ENCODE peak calls at places on chromosome 4, in seven cellular contexts. U is neuronal stem cell, S is SK-N-SH, O is left ventricle myocardium inferior, Z is cardiac muscle cell, X is OCI-LY7, R is thyroid gland. A is an unnamed sample. For H3K4me1, the result is how much of the 10 kb centered on the place peaks cover.

GRCh38 chr4:78518551-78518950 is 33.0 kb upstream of the ANXA3 start:
- DNase-seq in U (no peak), S (no peak), O (no peak), Z (no peak), X (no peak), R (peak), A (no peak)

GRCh38 chr4:68572653-68573052 is 3.5 kb downstream of the UGT2B17 start:
- DNase-seq in U (no peak), S (no peak), O (no peak), Z (no peak), X (no peak), R (no peak), A (no peak)

GRCh38 chr4:70892086-70892769 is 9.9 kb upstream of the MOB1B start:
- DNase-seq in U (no peak), S (no peak), O (peak), Z (no peak), X (no peak), R (peak), A (no peak)

GRCh38 chr4:153419673-153420278 is 46.4 kb upstream of the TMEM131L start:
- DNase-seq in U (no peak), S (no peak), O (no peak), Z (no peak), X (peak), R (no peak), A (no peak)

GRCh38 chr4:100539706-100540105 is 21.9 kb upstream of the EMCN start:
- DNase-seq in U (no peak), S (no peak), O (no peak), Z (no peak), X (no peak), R (no peak), A (no peak)

GRCh38 chr4:16897991-16898827 is at the start of gene LDB2:
- DNase-seq in U (peak), S (peak), O (peak), Z (peak), X (no peak), R (peak), A (no peak)

GRCh38 chr4:107719211-107719926 is 665 bp downstream of the PAPSS1 start:
- DNase-seq in U (no peak), S (no peak), O (no peak), Z (no peak), X (peak), R (peak), A (no peak)

GRCh38 chr4:153535735-153536494 is 69.8 kb downstream of the TMEM131L start:
- DNase-seq in U (no peak), S (no peak), O (no peak), Z (no peak), X (no peak), R (no peak), A (no peak)

GRCh38 chr4:57373971-57374370 is 263.8 kb upstream of the IGFBP7 start:
- DNase-seq in U (no peak), S (no peak), O (no peak), Z (no peak), X (no peak), R (no peak), A (no peak)

GRCh38 chr4:19300213-19300612 is 951.5 kb upstream of the SLIT2 start:
- DNase-seq in U (no peak), S (no peak), O (no peak), Z (no peak), X (no peak), R (no peak), A (no peak)

GRCh38 chr4:19304028-19304427 is 947.7 kb upstream of the SLIT2 start:
- DNase-seq in U (no peak), S (no peak), O (no peak), Z (no peak), X (no peak), R (no peak), A (no peak)

GRCh38 chr4:19301527-19301926 is 950.2 kb upstream of the SLIT2 start:
- DNase-seq in U (no peak), S (no peak), O (no peak), Z (no peak), X (no peak), R (no peak), A (no peak)

GRCh38 chr4:19293080-19293479 is 958.6 kb upstream of the SLIT2 start:
- DNase-seq in U (no peak), S (no peak), O (no peak), Z (no peak), X (no peak), R (no peak), A (no peak)

DNA sequence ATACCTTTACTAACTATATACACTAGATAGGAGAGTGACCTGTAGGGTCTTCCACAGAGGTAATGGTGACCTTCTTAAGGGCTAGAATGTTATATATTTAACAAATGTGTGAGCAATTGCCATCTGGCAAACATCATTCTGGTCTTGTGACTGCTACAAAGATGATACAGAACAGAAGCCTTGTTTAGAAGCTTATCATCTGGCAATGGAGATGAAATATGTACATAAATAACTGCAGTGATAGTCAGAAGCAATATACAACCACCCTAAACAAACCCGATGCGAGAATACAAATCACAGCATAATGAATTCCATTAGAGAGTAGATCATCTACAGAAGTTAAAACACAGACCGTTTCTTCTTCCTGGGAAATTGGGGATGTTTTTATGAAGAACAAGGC is 952.7 kb upstream of the SLIT2 start:
- DNase-seq in U (no peak), S (peak), O (no peak), Z (no peak), X (no peak), R (no peak), A (no peak)
- H3K4me3 ChIP-seq in U (no peak), S (no peak), O (no peak), Z (no peak), X (no peak), R (no peak), A (no peak)

GRCh38 chr4:99504804-99505502 is 5.9 kb upstream of the C4orf17 start:
- DNase-seq in U (no peak), S (no peak), O (no peak), Z (no peak), X (no peak), R (no peak), A (no peak)

GRCh38 chr4:99507762-99508161 is 3.1 kb upstream of the C4orf17 start:
- DNase-seq in U (no peak), S (no peak), O (no peak), Z (no peak), X (no peak), R (no peak), A (peak)

GRCh38 chr4:99506781-99507180 is 4.0 kb upstream of the C4orf17 start:
- DNase-seq in U (no peak), S (no peak), O (no peak), Z (no peak), X (no peak), R (no peak), A (no peak)

GRCh38 chr4:99510721-99511120 is at the start of gene C4orf17:
- DNase-seq in U (no peak), S (no peak), O (no peak), Z (no peak), X (no peak), R (no peak), A (no peak)

DNA sequence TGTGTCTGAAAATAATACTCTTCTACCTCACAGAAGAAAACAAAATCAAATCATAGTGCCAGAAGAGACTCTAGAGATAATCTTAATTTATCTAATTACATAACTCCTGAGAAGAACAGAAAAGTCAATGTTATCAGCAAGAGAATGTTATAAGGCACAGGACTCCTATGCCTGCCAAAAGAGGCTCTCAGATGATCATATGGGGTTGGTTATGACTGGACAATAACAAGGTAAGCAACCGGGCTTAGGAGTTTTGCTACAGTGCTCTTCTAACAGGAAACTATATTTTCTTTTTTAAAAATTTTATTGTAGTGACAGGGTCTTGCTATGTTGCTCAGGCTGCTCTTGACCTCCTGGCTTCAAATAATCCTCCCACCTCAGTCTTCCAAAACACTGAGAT is 3.5 kb upstream of the C4orf17 start:
- DNase-seq in U (no peak), S (no peak), O (no peak), Z (no peak), X (no peak), R (no peak), A (no peak)
- H3K4me1 ChIP-seq in U (under half), S (under half), O (under half), Z (under half), X (under half), R (under half), A (under half)

GRCh38 chr4:139629761-139630160 is 35.9 kb upstream of the MGST2 start:
- DNase-seq in U (no peak), S (no peak), O (no peak), Z (no peak), X (no peak), R (no peak), A (no peak)

GRCh38 chr4:139633661-139634060 is 32.0 kb upstream of the MGST2 start:
- DNase-seq in U (no peak), S (no peak), O (peak), Z (peak), X (no peak), R (peak), A (no peak)

GRCh38 chr4:139630991-139631390 is 34.6 kb upstream of the MGST2 start:
- DNase-seq in U (peak), S (no peak), O (no peak), Z (no peak), X (no peak), R (no peak), A (no peak)

GRCh38 chr4:139635966-139636365 is 29.7 kb upstream of the MGST2 start:
- DNase-seq in U (no peak), S (no peak), O (no peak), Z (no peak), X (no peak), R (no peak), A (no peak)

DNA sequence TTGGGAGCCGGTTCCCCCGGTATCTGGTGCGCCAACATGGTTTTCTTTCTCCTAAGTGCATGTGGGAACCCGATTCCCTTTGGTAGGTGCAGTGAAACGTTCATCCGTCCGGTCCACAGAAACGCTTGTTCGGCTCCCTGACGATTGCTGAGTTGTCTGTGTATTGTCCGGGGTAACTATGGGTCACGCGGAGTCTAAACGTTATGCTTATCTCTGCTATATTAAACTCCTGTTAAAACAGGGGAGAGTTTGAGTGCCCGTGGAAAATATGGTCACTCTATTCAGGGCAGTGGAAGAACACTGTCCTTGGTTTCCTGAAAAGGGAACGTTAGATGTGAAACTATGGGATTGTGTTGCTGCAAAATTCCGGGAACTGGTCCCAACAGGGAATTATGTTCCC is 32.4 kb upstream of the MGST2 start:
- DNase-seq in U (no peak), S (no peak), O (no peak), Z (no peak), X (no peak), R (no peak), A (no peak)
- H3K4me3 ChIP-seq in U (no peak), S (no peak), O (peak), Z (no peak), X (no peak), R (no peak), A (no peak)

DNA sequence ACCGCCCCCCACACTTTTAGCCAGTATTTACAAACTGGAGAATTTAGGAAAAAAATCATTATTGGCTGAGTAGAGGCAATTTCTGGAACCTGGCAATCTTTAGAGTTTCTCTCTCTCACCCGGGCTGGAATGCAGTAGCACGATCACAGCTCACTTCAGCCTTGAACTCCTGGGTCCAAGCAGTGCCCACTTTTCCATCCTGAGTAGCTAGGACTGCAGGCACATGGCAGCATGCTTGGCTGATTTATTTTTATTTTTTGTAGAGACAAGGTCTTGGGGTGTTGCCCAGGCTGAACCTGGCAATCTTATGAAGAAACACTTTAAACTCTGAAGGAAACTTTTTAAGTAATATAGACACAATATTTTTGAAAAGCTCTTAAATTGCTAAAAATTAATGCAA is 120.1 kb downstream of the AFF1 start:
- DNase-seq in U (no peak), S (no peak), O (no peak), Z (no peak), X (no peak), R (peak), A (no peak)
- H3K4me1 ChIP-seq in U (under half), S (under half), O (half or more), Z (under half), X (under half), R (half or more), A (under half)

DNA sequence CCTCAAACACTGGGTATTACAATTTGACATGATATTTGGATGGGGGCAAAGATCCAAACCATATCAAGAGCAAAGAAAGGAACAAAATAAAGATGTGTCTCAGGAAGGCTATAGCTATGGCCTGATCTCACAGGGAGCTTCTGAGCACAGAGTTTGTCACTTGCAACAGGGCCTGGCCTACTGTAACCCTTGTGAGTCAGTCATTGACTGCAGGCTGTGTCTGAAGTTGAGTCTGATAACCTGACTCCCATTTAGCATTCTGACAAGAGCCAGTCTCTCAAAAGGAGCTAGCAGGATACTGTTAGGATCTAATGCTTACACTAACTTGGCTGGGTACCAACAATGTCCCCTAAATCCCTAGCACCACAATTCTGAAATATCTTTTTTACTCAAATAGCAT is 612.5 kb upstream of the TECRL start:
- DNase-seq in U (no peak), S (no peak), O (no peak), Z (peak), X (no peak), R (no peak), A (no peak)
- H3K4me3 ChIP-seq in U (no peak), S (no peak), O (no peak), Z (no peak), X (no peak), R (no peak), A (no peak)

GRCh38 chr4:26985836-26986235 is 125.2 kb downstream of the STIM2 start:
- DNase-seq in U (no peak), S (no peak), O (no peak), Z (no peak), X (peak), R (no peak), A (no peak)
- H3K4me1 ChIP-seq in U (under half), S (under half), O (under half), Z (under half), X (half or more), R (under half), A (under half)

A was measured in CD8-positive, alpha-beta T cell.